ENCODE peak calls at places on chromosomes 2 and 18, in seven cellular contexts. One of them, this sample, is unnamed.

GRCh38 chr2:193963472-193964119 is 1693.4 kb upstream of the SLC39A10 start:
- DNase-seq in GM23338: peak; percentile 75
- DNase-seq in mesothelial cell of epicardium: no peak
- DNase-seq in B cell: no peak
- DNase-seq in CD4-positive, alpha-beta T cell: no peak
- DNase-seq in lower lobe of right lung: no peak
- DNase-seq in neural progenitor cell: peak; percentile 48
- DNase-seq in this sample: no peak

GRCh38 chr2:222424729-222425671 is 657 bp downstream of the SGPP2 start:
- DNase-seq in neural progenitor cell: peak; percentile 44
- DNase-seq in CD4-positive, alpha-beta T cell: peak; percentile 12
- DNase-seq in lower lobe of right lung: peak; percentile 53
- DNase-seq in mesothelial cell of epicardium: no peak
- DNase-seq in GM23338: peak; percentile 73
- DNase-seq in B cell: peak; percentile 48
- DNase-seq in this sample: peak; percentile 56

GRCh38 chr2:47344890-47345583 is 57.9 kb upstream of the MSH2 start:
- DNase-seq in CD4-positive, alpha-beta T cell: no peak
- DNase-seq in GM23338: peak; percentile 99
- DNase-seq in lower lobe of right lung: peak; percentile 86
- DNase-seq in neural progenitor cell: peak; percentile 97
- DNase-seq in mesothelial cell of epicardium: peak; percentile 69
- DNase-seq in B cell: no peak
- DNase-seq in this sample: no peak

GRCh38 chr2:222903234-222904220 is 42.7 kb downstream of the ACSL3 start:
- DNase-seq in neural progenitor cell: peak; percentile 56
- DNase-seq in GM23338: peak; percentile 73
- DNase-seq in mesothelial cell of epicardium: no peak
- DNase-seq in B cell: peak; percentile 48
- DNase-seq in lower lobe of right lung: no peak
- DNase-seq in CD4-positive, alpha-beta T cell: peak; percentile 9
- DNase-seq in this sample: peak; percentile 66

GRCh38 chr2:189601043-189601442 is 20.5 kb upstream of the SLC40A1 start:
- DNase-seq in GM23338: no peak
- DNase-seq in lower lobe of right lung: no peak
- DNase-seq in mesothelial cell of epicardium: no peak
- DNase-seq in B cell: no peak
- DNase-seq in CD4-positive, alpha-beta T cell: no peak
- DNase-seq in neural progenitor cell: no peak
- DNase-seq in this sample: no peak

GRCh38 chr2:204479557-204479956 is 65.7 kb upstream of the PARD3B start:
- DNase-seq in CD4-positive, alpha-beta T cell: no peak
- DNase-seq in mesothelial cell of epicardium: no peak
- DNase-seq in lower lobe of right lung: no peak
- DNase-seq in neural progenitor cell: no peak
- DNase-seq in B cell: no peak
- DNase-seq in GM23338: no peak
- DNase-seq in this sample: no peak

GRCh38 chr2:189685540-189686229 is 11.2 kb downstream of the ANKAR start:
- DNase-seq in neural progenitor cell: no peak
- DNase-seq in B cell: no peak
- DNase-seq in CD4-positive, alpha-beta T cell: no peak
- DNase-seq in lower lobe of right lung: no peak
- DNase-seq in GM23338: peak; percentile 72
- DNase-seq in mesothelial cell of epicardium: no peak
- DNase-seq in this sample: no peak

GRCh38 chr2:192377174-192377573 is 182.4 kb upstream of the TMEFF2 start:
- DNase-seq in mesothelial cell of epicardium: no peak
- DNase-seq in CD4-positive, alpha-beta T cell: no peak
- DNase-seq in neural progenitor cell: no peak
- DNase-seq in GM23338: no peak
- DNase-seq in lower lobe of right lung: no peak
- DNase-seq in B cell: no peak
- DNase-seq in this sample: no peak

GRCh38 chr2:240629968-240630770 is 4.9 kb downstream of the GPR35 start:
- DNase-seq in mesothelial cell of epicardium: no peak
- DNase-seq in neural progenitor cell: no peak
- DNase-seq in GM23338: no peak
- DNase-seq in lower lobe of right lung: peak; percentile 43
- DNase-seq in B cell: no peak
- DNase-seq in CD4-positive, alpha-beta T cell: no peak
- DNase-seq in this sample: no peak

GRCh38 chr2:136255648-136256461 is 137.9 kb upstream of the CXCR4 start:
- DNase-seq in GM23338: no peak
- DNase-seq in B cell: peak; percentile 74
- DNase-seq in neural progenitor cell: no peak
- DNase-seq in lower lobe of right lung: no peak
- DNase-seq in CD4-positive, alpha-beta T cell: peak; percentile 31
- DNase-seq in mesothelial cell of epicardium: no peak
- DNase-seq in this sample: no peak

GRCh38 chr2:203808041-203808750 is 59.4 kb upstream of the CTLA4 start:
- DNase-seq in neural progenitor cell: peak; percentile 90
- DNase-seq in mesothelial cell of epicardium: no peak
- DNase-seq in CD4-positive, alpha-beta T cell: no peak
- DNase-seq in B cell: no peak
- DNase-seq in lower lobe of right lung: no peak
- DNase-seq in GM23338: peak; percentile 18
- DNase-seq in this sample: no peak

GRCh38 chr2:229118336-229118735 is 152.8 kb downstream of the PID1 start:
- DNase-seq in neural progenitor cell: no peak
- DNase-seq in lower lobe of right lung: no peak
- DNase-seq in mesothelial cell of epicardium: no peak
- DNase-seq in CD4-positive, alpha-beta T cell: no peak
- DNase-seq in B cell: no peak
- DNase-seq in GM23338: no peak
- DNase-seq in this sample: no peak

GRCh38 chr2:219119422-219120043 is 41.1 kb downstream of the NHEJ1 start:
- DNase-seq in CD4-positive, alpha-beta T cell: peak; percentile 43
- DNase-seq in neural progenitor cell: peak; percentile 81
- DNase-seq in lower lobe of right lung: peak; percentile 77
- DNase-seq in B cell: peak; percentile 59
- DNase-seq in GM23338: peak; percentile 89
- DNase-seq in mesothelial cell of epicardium: peak; percentile 47
- DNase-seq in this sample: peak; percentile 65

GRCh38 chr18:44229693-44230108 is 451.0 kb upstream of the SETBP1 start:
- DNase-seq in B cell: no peak
- DNase-seq in neural progenitor cell: no peak
- DNase-seq in CD4-positive, alpha-beta T cell: no peak
- DNase-seq in mesothelial cell of epicardium: no peak
- DNase-seq in GM23338: no peak
- DNase-seq in lower lobe of right lung: peak; percentile 48
- DNase-seq in this sample: no peak

GRCh38 chr2:121182520-121182919 is 102.5 kb downstream of the TFCP2L1 start:
- DNase-seq in lower lobe of right lung: no peak
- DNase-seq in GM23338: no peak
- DNase-seq in CD4-positive, alpha-beta T cell: no peak
- DNase-seq in neural progenitor cell: no peak
- DNase-seq in B cell: no peak
- DNase-seq in mesothelial cell of epicardium: no peak
- DNase-seq in this sample: no peak

GRCh38 chr2:85971369-85971768 is 82.6 kb upstream of the ST3GAL5 start:
- DNase-seq in GM23338: no peak
- DNase-seq in lower lobe of right lung: no peak
- DNase-seq in CD4-positive, alpha-beta T cell: no peak
- DNase-seq in neural progenitor cell: no peak
- DNase-seq in mesothelial cell of epicardium: no peak
- DNase-seq in B cell: no peak
- DNase-seq in this sample: no peak

GRCh38 chr2:126761981-126762878 is 106.3 kb downstream of the GYPC start:
- DNase-seq in mesothelial cell of epicardium: no peak
- DNase-seq in lower lobe of right lung: peak; percentile 69
- DNase-seq in neural progenitor cell: no peak
- DNase-seq in GM23338: no peak
- DNase-seq in B cell: peak; percentile 31
- DNase-seq in CD4-positive, alpha-beta T cell: peak; percentile 57
- DNase-seq in this sample: no peak

GRCh38 chr2:9508934-9509333 is 34.6 kb downstream of the IAH1 start:
- DNase-seq in B cell: no peak
- DNase-seq in GM23338: no peak
- DNase-seq in lower lobe of right lung: no peak
- DNase-seq in mesothelial cell of epicardium: no peak
- DNase-seq in CD4-positive, alpha-beta T cell: no peak
- DNase-seq in neural progenitor cell: peak; percentile 19
- DNase-seq in this sample: no peak

GRCh38 chr2:203763425-203764272 is 57.2 kb downstream of the CD28 start:
- DNase-seq in neural progenitor cell: no peak
- DNase-seq in lower lobe of right lung: no peak
- DNase-seq in GM23338: no peak
- DNase-seq in mesothelial cell of epicardium: no peak
- DNase-seq in CD4-positive, alpha-beta T cell: no peak
- DNase-seq in B cell: no peak
- DNase-seq in this sample: peak; percentile 26

GRCh38 chr2:28972778-28973335 is 8.2 kb upstream of the TOGARAM2 start:
- DNase-seq in lower lobe of right lung: no peak
- DNase-seq in mesothelial cell of epicardium: no peak
- DNase-seq in B cell: no peak
- DNase-seq in neural progenitor cell: no peak
- DNase-seq in CD4-positive, alpha-beta T cell: no peak
- DNase-seq in GM23338: no peak
- DNase-seq in this sample: no peak

GRCh38 chr2:57373530-57373929 is 673.1 kb upstream of the VRK2 start:
- DNase-seq in GM23338: no peak
- DNase-seq in B cell: no peak
- DNase-seq in lower lobe of right lung: no peak
- DNase-seq in neural progenitor cell: no peak
- DNase-seq in mesothelial cell of epicardium: no peak
- DNase-seq in CD4-positive, alpha-beta T cell: no peak
- DNase-seq in this sample: no peak

GRCh38 chr2:134917219-134917957 is 1.2 kb upstream of the CCNT2 start:
- DNase-seq in CD4-positive, alpha-beta T cell: no peak
- DNase-seq in GM23338: peak; percentile 12
- DNase-seq in mesothelial cell of epicardium: no peak
- DNase-seq in neural progenitor cell: peak; percentile 11
- DNase-seq in lower lobe of right lung: peak; percentile 47
- DNase-seq in B cell: no peak
- DNase-seq in this sample: no peak

DNA sequence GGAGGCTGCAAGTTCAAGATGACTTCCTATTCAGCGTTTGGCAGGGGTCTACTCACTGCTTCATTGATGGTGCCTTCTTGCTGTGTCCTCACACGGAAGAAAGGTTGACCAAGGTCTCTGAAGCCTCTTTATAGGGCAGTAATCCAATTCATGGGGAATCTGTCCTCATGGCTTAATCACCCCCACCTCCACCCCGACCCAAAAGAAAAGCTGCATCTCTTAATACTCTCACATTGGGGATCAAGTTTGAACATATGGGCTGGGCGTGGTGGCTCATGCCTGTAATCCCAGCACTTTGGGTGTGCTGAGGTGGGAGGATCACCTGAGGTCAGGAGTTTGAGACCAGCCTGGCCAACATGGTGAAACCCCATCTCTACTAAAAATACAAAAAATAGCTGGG is 36.4 kb upstream of the HNMT start:
- DNase-seq in mesothelial cell of epicardium: no peak
- DNase-seq in CD4-positive, alpha-beta T cell: no peak
- DNase-seq in lower lobe of right lung: no peak
- DNase-seq in B cell: no peak
- DNase-seq in GM23338: no peak
- DNase-seq in neural progenitor cell: no peak
- DNase-seq in this sample: no peak
- TF ChIP-seq CTCF in mesothelial cell of epicardium: no peak
- TF ChIP-seq CTCF in CD4-positive, alpha-beta T cell: no peak
- TF ChIP-seq CTCF in lower lobe of right lung: no peak
- TF ChIP-seq CTCF in B cell: no peak
- TF ChIP-seq CTCF in GM23338: no peak
- TF ChIP-seq CTCF in neural progenitor cell: no peak
- TF ChIP-seq CTCF in this sample: no peak

GRCh38 chr2:200471324-200471848 is 38.5 kb downstream of the KCTD18 start:
- DNase-seq in neural progenitor cell: peak; percentile 76
- DNase-seq in mesothelial cell of epicardium: no peak
- DNase-seq in lower lobe of right lung: no peak
- DNase-seq in GM23338: peak; percentile 70
- DNase-seq in CD4-positive, alpha-beta T cell: no peak
- DNase-seq in B cell: no peak
- DNase-seq in this sample: peak; percentile 73
- TF ChIP-seq CTCF in neural progenitor cell: peak; percentile 74
- TF ChIP-seq CTCF in mesothelial cell of epicardium: no peak
- TF ChIP-seq CTCF in lower lobe of right lung: peak; percentile 43
- TF ChIP-seq CTCF in GM23338: peak; percentile 79
- TF ChIP-seq CTCF in CD4-positive, alpha-beta T cell: peak; percentile 71
- TF ChIP-seq CTCF in B cell: peak; percentile 60
- TF ChIP-seq CTCF in this sample: peak; percentile 62

DNA sequence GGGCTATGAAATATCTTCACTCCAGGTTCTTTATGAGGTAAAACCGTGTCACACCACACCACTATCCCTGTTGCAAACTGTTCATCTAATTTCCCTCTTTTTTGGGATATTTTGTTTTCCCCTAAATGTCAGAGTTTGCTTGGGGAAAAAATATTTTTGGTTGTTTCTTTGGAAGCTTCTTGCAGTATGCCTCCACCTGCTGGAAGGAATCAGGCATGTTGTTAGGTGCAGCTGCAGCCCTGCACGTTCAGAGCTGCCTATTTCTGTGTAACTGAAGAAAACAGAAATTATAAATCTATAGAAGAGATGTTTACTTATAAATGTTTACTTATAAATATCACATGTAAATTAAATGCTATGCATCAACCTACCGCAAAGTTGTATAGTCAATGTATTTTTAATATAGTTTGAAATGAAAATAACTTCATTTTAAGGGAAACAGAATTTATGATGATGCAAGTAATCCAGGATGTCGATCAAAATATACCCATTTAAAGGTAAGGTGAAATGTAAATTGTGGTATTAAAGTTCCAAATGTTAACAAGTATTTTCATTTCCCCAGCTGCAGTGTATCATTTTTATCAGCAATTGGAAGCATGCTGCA is 238.0 kb downstream of the ZNF516 start:
- DNase-seq in GM23338: peak; percentile 71
- DNase-seq in CD4-positive, alpha-beta T cell: no peak
- DNase-seq in neural progenitor cell: peak; percentile 70
- DNase-seq in B cell: no peak
- DNase-seq in lower lobe of right lung: no peak
- DNase-seq in mesothelial cell of epicardium: no peak
- DNase-seq in this sample: no peak
- TF ChIP-seq CTCF in GM23338: peak; percentile 70
- TF ChIP-seq CTCF in CD4-positive, alpha-beta T cell: no peak
- TF ChIP-seq CTCF in neural progenitor cell: peak; percentile 90
- TF ChIP-seq CTCF in B cell: no peak
- TF ChIP-seq CTCF in lower lobe of right lung: peak; percentile 63
- TF ChIP-seq CTCF in mesothelial cell of epicardium: peak; percentile 62
- TF ChIP-seq CTCF in this sample: peak; percentile 24

GRCh38 chr2:171718720-171719119 is 31.5 kb downstream of the DYNC1I2 start:
- DNase-seq in lower lobe of right lung: no peak
- DNase-seq in B cell: no peak
- DNase-seq in GM23338: no peak
- DNase-seq in neural progenitor cell: no peak
- DNase-seq in CD4-positive, alpha-beta T cell: no peak
- DNase-seq in mesothelial cell of epicardium: no peak
- DNase-seq in this sample: peak; percentile 40

GRCh38 chr2:171728989-171729951 is 42.0 kb downstream of the DYNC1I2 start:
- DNase-seq in CD4-positive, alpha-beta T cell: no peak
- DNase-seq in GM23338: no peak
- DNase-seq in mesothelial cell of epicardium: no peak
- DNase-seq in lower lobe of right lung: no peak
- DNase-seq in neural progenitor cell: no peak
- DNase-seq in B cell: no peak
- DNase-seq in this sample: no peak

GRCh38 chr2:171729952-171730317 is 42.7 kb downstream of the DYNC1I2 start:
- DNase-seq in lower lobe of right lung: no peak
- DNase-seq in B cell: no peak
- DNase-seq in GM23338: no peak
- DNase-seq in CD4-positive, alpha-beta T cell: no peak
- DNase-seq in neural progenitor cell: no peak
- DNase-seq in mesothelial cell of epicardium: no peak
- DNase-seq in this sample: no peak

GRCh38 chr2:171726841-171727460 is 39.7 kb downstream of the DYNC1I2 start:
- DNase-seq in neural progenitor cell: no peak
- DNase-seq in CD4-positive, alpha-beta T cell: no peak
- DNase-seq in lower lobe of right lung: no peak
- DNase-seq in mesothelial cell of epicardium: no peak
- DNase-seq in B cell: no peak
- DNase-seq in GM23338: no peak
- DNase-seq in this sample: no peak

GRCh38 chr2:171723724-171724683 is 36.7 kb downstream of the DYNC1I2 start:
- DNase-seq in lower lobe of right lung: no peak
- DNase-seq in mesothelial cell of epicardium: no peak
- DNase-seq in CD4-positive, alpha-beta T cell: no peak
- DNase-seq in neural progenitor cell: peak; percentile 90
- DNase-seq in B cell: no peak
- DNase-seq in GM23338: peak; percentile 54
- DNase-seq in this sample: no peak
- TF ChIP-seq CTCF in lower lobe of right lung: no peak
- TF ChIP-seq CTCF in mesothelial cell of epicardium: no peak
- TF ChIP-seq CTCF in CD4-positive, alpha-beta T cell: no peak
- TF ChIP-seq CTCF in neural progenitor cell: peak; percentile 31
- TF ChIP-seq CTCF in B cell: no peak
- TF ChIP-seq CTCF in GM23338: peak; percentile 52
- TF ChIP-seq CTCF in this sample: no peak